ENCODE peak calls at places on chromosomes 6 and 20, in four cellular contexts. X, U, G and H are unnamed samples.

GRCh38 chr6:168247456-168248147 is 72.0 kb downstream of the DACT2 start:
- DNase-seq in X (no peak), U (no peak), G (no peak), H (peak)

GRCh38 chr20:23349338-23350006 is 1.1 kb upstream of the NXT1 start:
- DNase-seq in X (peak), U (no peak), G (no peak), H (no peak)

GRCh38 chr6:18242062-18242851 is 22.1 kb downstream of the DEK start:
- DNase-seq in X (no peak), U (no peak), G (peak), H (peak)

GRCh38 chr20:60137657-60138245 is 179.5 kb downstream of the CDH26 start:
- DNase-seq in X (peak), U (peak), G (peak), H (no peak)

GRCh38 chr6:151807513-151808330 is at the start of gene ESR1:
- DNase-seq in X (peak), U (no peak), G (no peak), H (peak)

GRCh38 chr20:3590164-3590563 is 73.0 kb downstream of the GFRA4 start:
- DNase-seq in X (no peak), U (no peak), G (no peak), H (no peak)

GRCh38 chr6:27873101-27874030 is 38.8 kb downstream of the OR2B2 start:
- DNase-seq in X (peak), U (peak), G (no peak), H (peak)

GRCh38 chr6:38638941-38639497 is 710 bp downstream of the BTBD9 start:
- DNase-seq in X (peak), U (peak), G (peak), H (peak)

GRCh38 chr20:47204008-47204745 is 152.3 kb downstream of the ZMYND8 start:
- DNase-seq in X (no peak), U (no peak), G (peak), H (no peak)

GRCh38 chr20:15654208-15654649 is 919.0 kb downstream of the KIF16B start:
- DNase-seq in X (peak), U (peak), G (peak), H (peak)

GRCh38 chr6:169722362-169723199 is 1.7 kb downstream of the PHF10 start:
- DNase-seq in X (peak), U (peak), G (no peak), H (peak)

GRCh38 chr20:2108987-2109386 is 7.4 kb downstream of the STK35 start:
- DNase-seq in X (no peak), U (no peak), G (peak), H (peak)

GRCh38 chr20:49676581-49677291 is 36.9 kb downstream of the B4GALT5 start:
- DNase-seq in X (no peak), U (no peak), G (no peak), H (no peak)

GRCh38 chr20:24850206-24850605 is 98.9 kb upstream of the CST7 start:
- DNase-seq in X (no peak), U (no peak), G (no peak), H (no peak)

GRCh38 chr20:13236990-13237720 is 16.1 kb downstream of the ISM1 start:
- DNase-seq in X (no peak), U (no peak), G (no peak), H (no peak)

GRCh38 chr20:6819599-6819998 is 52.1 kb downstream of the BMP2 start:
- DNase-seq in X (no peak), U (no peak), G (no peak), H (peak)

GRCh38 chr6:28738396-28738765 is 185.4 kb downstream of the TRIM27 start:
- DNase-seq in X (peak), U (no peak), G (no peak), H (no peak)

GRCh38 chr6:71457883-71458282 is 169.3 kb downstream of the OGFRL1 start:
- DNase-seq in X (no peak), U (peak), G (no peak), H (no peak)

GRCh38 chr20:35006531-35006971 is 50.9 kb downstream of the MYH7B start:
- DNase-seq in X (no peak), U (no peak), G (no peak), H (no peak)

GRCh38 chr20:6956056-6956455 is 188.6 kb downstream of the BMP2 start:
- DNase-seq in X (no peak), U (no peak), G (no peak), H (no peak)

GRCh38 chr20:45229264-45230056 is 8.3 kb downstream of the SEMG2 start:
- DNase-seq in X (peak), U (peak), G (peak), H (peak)

GRCh38 chr6:25494469-25494868 is 157.5 kb upstream of the SCGN start:
- DNase-seq in X (no peak), U (no peak), G (no peak), H (no peak)

GRCh38 chr6:25490018-25490865 is 161.8 kb upstream of the SCGN start:
- DNase-seq in X (peak), U (peak), G (peak), H (peak)

GRCh38 chr6:25497383-25497782 is 154.6 kb upstream of the SCGN start:
- DNase-seq in X (peak), U (no peak), G (no peak), H (no peak)

GRCh38 chr6:25489399-25489798 is 162.6 kb upstream of the SCGN start:
- DNase-seq in X (no peak), U (peak), G (no peak), H (no peak)

GRCh38 chr6:25492951-25493350 is 159.1 kb upstream of the SCGN start:
- DNase-seq in X (no peak), U (no peak), G (no peak), H (no peak)
- H2AFZ ChIP-seq in X (no peak), U (no peak), G (no peak), H (no peak)

GRCh38 chr20:33785503-33785902 is 25.6 kb upstream of the CHMP4B start:
- DNase-seq in X (no peak), U (no peak), G (no peak), H (no peak)
- TF ChIP-seq EZH2phosphoT487 in X (no peak), U (no peak), G (no peak), H (no peak)

GRCh38 chr6:116253505-116254296 is at the start of gene TSPYL4:
- DNase-seq in X (peak), U (peak), G (peak), H (peak)

GRCh38 chr6:116248577-116248976 is 5.3 kb downstream of the TSPYL4 start:
- DNase-seq in X (no peak), U (no peak), G (no peak), H (no peak)

GRCh38 chr6:116253188-116253504 is 729 bp downstream of the TSPYL4 start:
- DNase-seq in X (no peak), U (no peak), G (no peak), H (no peak)

GRCh38 chr6:116254297-116254724 is 436 bp upstream of the TSPYL4 start:
- DNase-seq in X (no peak), U (no peak), G (no peak), H (no peak)

GRCh38 chr6:116251568-116252384 is 2.1 kb downstream of the TSPYL4 start:
- DNase-seq in X (peak), U (no peak), G (no peak), H (no peak)
- H3K4me3 ChIP-seq in X (peak), U (peak), G (no peak), H (no peak)

GRCh38 chr6:134873500-134874388 is 76.2 kb downstream of the ALDH8A1 start:
- DNase-seq in X (no peak), U (peak), G (no peak), H (no peak)

GRCh38 chr6:134870677-134871498 is 79.0 kb downstream of the ALDH8A1 start:
- DNase-seq in X (no peak), U (peak), G (no peak), H (no peak)

GRCh38 chr6:134878136-134878535 is 71.8 kb downstream of the ALDH8A1 start:
- DNase-seq in X (no peak), U (no peak), G (no peak), H (no peak)

GRCh38 chr6:134880487-134881190 is 69.3 kb downstream of the ALDH8A1 start:
- DNase-seq in X (no peak), U (no peak), G (no peak), H (no peak)

GRCh38 chr6:134875367-134875766 is 74.5 kb downstream of the ALDH8A1 start:
- DNase-seq in X (no peak), U (peak), G (no peak), H (no peak)
- H2AFZ ChIP-seq in X (no peak), U (no peak), G (no peak), H (no peak)

DNA sequence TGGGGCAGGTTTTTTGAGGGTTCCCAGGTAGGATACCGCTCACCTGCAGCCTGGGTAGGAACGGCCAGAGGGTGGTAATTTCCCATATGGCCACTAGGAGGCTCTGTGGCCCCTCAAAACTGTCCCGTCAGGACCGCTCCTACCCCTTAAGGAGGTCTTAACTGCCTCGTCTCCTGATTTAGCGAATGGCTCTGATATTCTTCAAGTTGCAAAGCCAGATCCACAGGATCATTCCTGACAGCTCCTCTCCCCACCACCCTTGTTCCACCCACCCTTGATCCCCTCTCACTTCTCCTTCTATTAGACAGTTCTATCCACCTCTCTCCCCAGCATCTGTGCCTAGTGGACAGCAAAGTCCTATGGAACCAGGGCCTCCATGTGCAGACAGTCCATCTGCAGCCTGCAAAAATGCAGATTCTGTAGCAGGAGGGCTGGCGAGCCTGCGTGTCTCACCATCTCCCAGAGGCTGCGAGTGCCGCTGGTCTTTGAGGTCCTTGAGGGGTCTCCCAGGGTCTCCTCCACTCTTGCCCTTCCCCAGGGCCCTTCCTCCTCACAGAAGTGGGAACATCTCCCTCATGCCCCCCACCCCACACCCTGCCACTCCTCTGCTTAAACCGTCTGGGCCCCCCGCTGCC is 34.3 kb upstream of the ZBP1 start:
- DNase-seq in X (peak), U (peak), G (peak), H (peak)
- TF ChIP-seq EZH2phosphoT487 in X (no peak), U (no peak), G (no peak), H (no peak)

GRCh38 chr6:47241742-47242482 is 67.8 kb downstream of the TNFRSF21 start:
- DNase-seq in X (no peak), U (no peak), G (no peak), H (no peak)
- H3K4me3 ChIP-seq in X (no peak), U (peak), G (no peak), H (no peak)